ENCODE peak calls at places on chromosome 19, in ten cellular contexts. S is heart left ventricle; E is ecto neural progenitor cell; Y is stimulated activated CD4-positive, alpha-beta T cell treated with anti-CD3 and anti-CD28 coated beads, Interleukin-1b, Interleukin-23, amount 100 ng/mL, for 48 hours; F is thoracic aorta; G is lower leg skin; I is vagina; H is NCI-H2029; M is Daoy; U is LoVo. R is an unnamed sample.

GRCh38 chr19:9144920-9145319 is 4.7 kb downstream of the ZNF317 start:
- DNase-seq in S (no peak), E (no peak), Y (no peak), F (no peak), G (no peak), I (no peak), H (no peak), M (no peak), U (no peak), R (no peak)

GRCh38 chr19:4581381-4582111 is 22.1 kb upstream of the SEMA6B start:
- DNase-seq in S (no peak), E (peak; percentile 81), Y (no peak), F (no peak), G (no peak), I (no peak), H (no peak), M (peak; percentile 60), U (peak; percentile 37), R (peak; percentile 28)

GRCh38 chr19:14363203-14364097 is 17.8 kb upstream of the ADGRE5 start:
- DNase-seq in S (peak; percentile 89), E (peak; percentile 73), Y (peak; percentile 74), F (peak; percentile 72), G (no peak), I (no peak), H (peak; percentile 38), M (peak; percentile 77), U (no peak), R (no peak)

GRCh38 chr19:33488826-33489225 is 32.8 kb downstream of the PEPD start:
- DNase-seq in S (no peak), E (no peak), Y (no peak), F (no peak), G (no peak), I (no peak), H (no peak), M (no peak), U (no peak), R (no peak)

GRCh38 chr19:34075661-34076091 is 96.6 kb upstream of the LSM14A start:
- DNase-seq in S (no peak), E (no peak), Y (no peak), F (no peak), G (no peak), I (no peak), H (no peak), M (peak; percentile 46), U (peak; percentile 4), R (no peak)

GRCh38 chr19:29104605-29105241 is 108.2 kb downstream of the UQCRFS1 start:
- DNase-seq in S (no peak), E (no peak), Y (no peak), F (no peak), G (no peak), I (no peak), H (no peak), M (no peak), U (no peak), R (no peak)

GRCh38 chr19:45477713-45478453 is 10.1 kb downstream of the FOSB start:
- DNase-seq in S (no peak), E (no peak), Y (peak; percentile 51), F (no peak), G (no peak), I (no peak), H (no peak), M (peak; percentile 55), U (no peak), R (peak; percentile 75)

GRCh38 chr19:58055483-58055874 is 3.6 kb upstream of the ZNF135 start:
- DNase-seq in S (no peak), E (no peak), Y (no peak), F (no peak), G (no peak), I (no peak), H (no peak), M (no peak), U (no peak), R (no peak)

GRCh38 chr19:18294467-18294864 is 13.0 kb upstream of the JUND start:
- DNase-seq in S (no peak), E (no peak), Y (peak; percentile 91), F (no peak), G (peak; percentile 69), I (no peak), H (peak; percentile 25), M (no peak), U (peak; percentile 18), R (peak; percentile 72)

GRCh38 chr19:6003976-6004375 is 26.0 kb upstream of the RANBP3 start:
- DNase-seq in S (no peak), E (no peak), Y (no peak), F (no peak), G (no peak), I (no peak), H (no peak), M (no peak), U (no peak), R (no peak)

GRCh38 chr19:46528601-46529447 is 33.2 kb upstream of the PNMA8B start:
- DNase-seq in S (no peak), E (no peak), Y (no peak), F (no peak), G (no peak), I (no peak), H (no peak), M (no peak), U (no peak), R (no peak)

GRCh38 chr19:16088351-16088984 is 12.2 kb downstream of the TPM4 start:
- DNase-seq in S (no peak), E (no peak), Y (no peak), F (no peak), G (no peak), I (no peak), H (no peak), M (no peak), U (no peak), R (no peak)

GRCh38 chr19:54684537-54684936 is 21.8 kb downstream of the LILRB4 start:
- DNase-seq in S (no peak), E (no peak), Y (no peak), F (no peak), G (no peak), I (no peak), H (peak; percentile 72), M (peak; percentile 82), U (peak; percentile 30), R (no peak)

GRCh38 chr19:8462601-8463000 is 17.8 kb downstream of the HNRNPM start:
- DNase-seq in S (no peak), E (no peak), Y (no peak), F (no peak), G (no peak), I (no peak), H (no peak), M (no peak), U (no peak), R (no peak)

GRCh38 chr19:48696353-48697010 is 711 bp downstream of the FUT2 start:
- DNase-seq in S (no peak), E (peak; percentile 62), Y (no peak), F (no peak), G (no peak), I (no peak), H (no peak), M (no peak), U (peak; percentile 31), R (peak; percentile 4)

GRCh38 chr19:10618846-10619245 is 6.5 kb upstream of the SLC44A2 start:
- DNase-seq in S (no peak), E (no peak), Y (no peak), F (no peak), G (no peak), I (no peak), H (no peak), M (no peak), U (no peak), R (no peak)

GRCh38 chr19:46716013-46716671 is 772 bp downstream of the PRKD2 start:
- DNase-seq in S (no peak), E (peak; percentile 80), Y (no peak), F (no peak), G (no peak), I (no peak), H (no peak), M (no peak), U (peak; percentile 11), R (no peak)

GRCh38 chr19:49489601-49490167 is 2.3 kb downstream of the RPL13A start:
- DNase-seq in S (no peak), E (no peak), Y (peak; percentile 37), F (no peak), G (no peak), I (no peak), H (no peak), M (no peak), U (no peak), R (no peak)

GRCh38 chr19:9857920-9858746 is 23.0 kb downstream of the PIN1 start:
- DNase-seq in S (no peak), E (no peak), Y (no peak), F (no peak), G (no peak), I (no peak), H (no peak), M (no peak), U (no peak), R (no peak)

GRCh38 chr19:15112385-15112784 is 5.2 kb downstream of the SYDE1 start:
- DNase-seq in S (no peak), E (no peak), Y (no peak), F (no peak), G (no peak), I (no peak), H (no peak), M (no peak), U (no peak), R (no peak)

R was measured in COR-L47.